ENCODE peak calls at places on chromosomes 2 and 18, in six cellular contexts. O is heart left ventricle; N is neural progenitor cell; H is neuronal stem cell; K is effector memory CD4-positive, alpha-beta T cell; Z is mesendoderm. F is an unnamed sample. For H3K4me1, the result is how much of the 10 kb centered on the place peaks cover.

GRCh38 chr2:230684222-230685164 is 28.1 kb upstream of the CAB39 start:
- DNase-seq in K (no peak), N (no peak), Z (no peak), O (no peak), H (no peak), F (no peak)

GRCh38 chr2:42834161-42834560 is 41.8 kb upstream of the HAAO start:
- DNase-seq in N (no peak), Z (no peak), H (no peak), K (no peak), O (no peak), F (no peak)

GRCh38 chr2:73823916-73824523 is 4.7 kb upstream of the STAMBP start:
- DNase-seq in K (no peak), H (peak), O (no peak), N (peak), Z (peak), F (no peak)

GRCh38 chr18:56139792-56140254 is 498.6 kb downstream of the TXNL1 start:
- DNase-seq in K (no peak), N (no peak), O (peak), H (no peak), Z (no peak), F (no peak)

GRCh38 chr2:102251042-102251848 is 60.1 kb upstream of the IL1RL1 start:
- DNase-seq in H (no peak), O (peak), Z (peak), N (peak), K (peak), F (peak)

GRCh38 chr2:204325468-204325867 is 219.8 kb upstream of the PARD3B start:
- DNase-seq in K (no peak), O (peak), H (peak), Z (peak), N (peak), F (no peak)

GRCh38 chr2:171347158-171347557 is 86.6 kb downstream of the METTL8 start:
- DNase-seq in H (no peak), K (no peak), Z (no peak), N (no peak), O (no peak), F (no peak)

GRCh38 chr18:78602430-78602829 is 377.2 kb upstream of the SALL3 start:
- DNase-seq in O (no peak), K (no peak), N (no peak), H (no peak), Z (no peak), F (no peak)

GRCh38 chr2:9655441-9656269 is 24.9 kb upstream of the YWHAQ start:
- DNase-seq in O (no peak), K (peak), N (no peak), H (no peak), Z (no peak), F (no peak)

GRCh38 chr2:61887684-61888303 is 662 bp downstream of the CCT4 start:
- DNase-seq in K (no peak), O (no peak), N (peak), Z (peak), H (peak), F (no peak)

GRCh38 chr18:273525-273924 is 5.7 kb upstream of the THOC1 start:
- DNase-seq in N (no peak), K (no peak), Z (no peak), O (no peak), H (no peak), F (no peak)

GRCh38 chr2:74587664-74588277 is 33.3 kb downstream of the DOK1 start:
- DNase-seq in N (peak), K (peak), H (peak), O (peak), Z (peak), F (peak)

GRCh38 chr2:150608341-150608740 is 120.9 kb upstream of the RND3 start:
- DNase-seq in Z (no peak), H (no peak), K (no peak), O (no peak), N (no peak), F (no peak)

GRCh38 chr2:8684421-8684884 is 2.6 kb downstream of the ID2 start:
- DNase-seq in O (no peak), Z (peak), K (peak), N (peak), H (peak), F (no peak)

GRCh38 chr18:57550510-57550909 is 36.0 kb downstream of the FECH start:
- DNase-seq in H (no peak), N (peak), Z (no peak), O (no peak), K (no peak), F (no peak)

GRCh38 chr2:158473719-158474392 is 17.1 kb downstream of the PKP4 start:
- DNase-seq in O (no peak), N (peak), H (no peak), Z (peak), K (no peak), F (no peak)

GRCh38 chr2:110852541-110853263 is 120.3 kb downstream of the ACOXL start:
- DNase-seq in H (no peak), N (no peak), K (peak), O (no peak), Z (no peak), F (no peak)

GRCh38 chr2:184444217-184444616 is 154.1 kb upstream of the ZNF804A start:
- DNase-seq in O (no peak), H (no peak), Z (no peak), K (no peak), N (no peak), F (no peak)

GRCh38 chr2:217086038-217086522 is 226.2 kb upstream of the TNP1 start:
- DNase-seq in O (peak), H (no peak), N (no peak), Z (no peak), K (no peak), F (peak)

GRCh38 chr2:108573070-108573469 is 38.8 kb downstream of the LIMS1 start:
- DNase-seq in Z (no peak), H (no peak), O (no peak), K (no peak), N (no peak), F (no peak)

GRCh38 chr18:37494406-37494805 is 71.2 kb downstream of the CELF4 start:
- DNase-seq in H (no peak), K (no peak), O (no peak), N (no peak), Z (no peak), F (no peak)

GRCh38 chr18:37495354-37495753 is 70.2 kb downstream of the CELF4 start:
- DNase-seq in K (no peak), H (no peak), O (no peak), Z (no peak), N (no peak), F (no peak)

GRCh38 chr18:37492952-37493351 is 72.6 kb downstream of the CELF4 start:
- DNase-seq in O (no peak), K (no peak), Z (no peak), H (no peak), N (no peak), F (no peak)

GRCh38 chr18:37491526-37491925 is 74.1 kb downstream of the CELF4 start:
- DNase-seq in N (no peak), Z (no peak), K (no peak), H (no peak), O (no peak), F (no peak)

GRCh38 chr18:37493352-37493935 is 72.2 kb downstream of the CELF4 start:
- DNase-seq in K (no peak), H (no peak), O (no peak), Z (peak), N (no peak), F (no peak)
- H3K4me1 ChIP-seq in K (under half), H (under half), O (under half), Z (under half), N (under half), F (under half)

GRCh38 chr2:15043336-15044058 is 411.0 kb downstream of the LRATD1 start:
- DNase-seq in N (peak), O (no peak), H (no peak), K (no peak), Z (peak), F (no peak)
- H3K4me1 ChIP-seq in N (under half), O (under half), H (under half), K (under half), Z (under half), F (under half)

DNA sequence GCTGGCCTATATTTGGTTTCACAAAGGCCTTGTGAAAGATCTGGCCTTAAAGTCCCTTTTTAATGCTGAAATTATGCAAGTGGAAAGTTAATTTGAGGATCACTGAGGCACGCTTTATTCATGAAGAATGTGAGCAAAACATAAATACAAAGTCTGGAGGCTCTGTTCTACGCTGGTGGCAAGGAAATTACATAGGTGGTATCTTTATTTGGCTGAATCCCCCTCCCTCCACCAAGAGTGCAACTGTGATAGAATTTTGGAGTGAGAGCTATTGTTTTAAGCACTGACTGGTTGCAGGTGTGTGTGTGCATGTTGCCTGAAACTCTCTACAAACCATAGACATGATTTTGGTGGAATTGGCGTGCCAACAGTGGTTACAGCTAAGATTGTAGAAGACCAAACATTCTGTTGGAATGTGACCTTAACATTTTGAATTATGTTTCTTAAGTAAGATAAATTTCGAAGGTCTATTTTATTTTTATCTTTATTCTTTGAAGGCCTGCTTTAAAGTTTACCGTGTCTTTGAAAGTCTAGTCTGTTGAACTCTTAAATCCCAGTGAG is 114.3 kb downstream of the SPTBN1 start:
- DNase-seq in O (no peak), N (no peak), K (no peak), H (no peak), Z (no peak), F (no peak)
- H3K4me1 ChIP-seq in O (half or more), N (under half), K (half or more), H (under half), Z (under half), F (under half)

DNA sequence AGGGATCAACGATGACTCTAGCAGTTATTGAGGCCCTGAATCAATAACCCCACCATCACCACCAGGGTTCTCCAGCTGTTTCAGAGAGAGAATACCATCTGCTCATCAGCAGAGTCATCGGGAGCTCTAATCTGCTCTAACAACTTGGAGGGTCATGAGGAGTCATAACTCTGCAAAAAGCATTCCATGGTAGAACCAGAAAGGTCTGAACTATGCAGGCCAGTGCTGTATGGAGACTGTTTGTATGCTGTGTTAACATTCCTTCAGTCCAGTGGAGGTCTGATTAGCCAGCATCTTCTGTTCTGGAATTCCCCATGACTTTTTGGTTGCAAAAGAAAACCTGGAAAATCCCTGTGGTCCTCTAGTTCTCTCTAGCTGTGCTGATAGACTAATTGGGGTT is 9.4 kb upstream of the ITGB6 start:
- DNase-seq in H (no peak), O (no peak), K (no peak), N (no peak), Z (no peak), F (no peak)
- H3K4me1 ChIP-seq in H (under half), O (under half), K (under half), N (under half), Z (under half), F (under half)

DNA sequence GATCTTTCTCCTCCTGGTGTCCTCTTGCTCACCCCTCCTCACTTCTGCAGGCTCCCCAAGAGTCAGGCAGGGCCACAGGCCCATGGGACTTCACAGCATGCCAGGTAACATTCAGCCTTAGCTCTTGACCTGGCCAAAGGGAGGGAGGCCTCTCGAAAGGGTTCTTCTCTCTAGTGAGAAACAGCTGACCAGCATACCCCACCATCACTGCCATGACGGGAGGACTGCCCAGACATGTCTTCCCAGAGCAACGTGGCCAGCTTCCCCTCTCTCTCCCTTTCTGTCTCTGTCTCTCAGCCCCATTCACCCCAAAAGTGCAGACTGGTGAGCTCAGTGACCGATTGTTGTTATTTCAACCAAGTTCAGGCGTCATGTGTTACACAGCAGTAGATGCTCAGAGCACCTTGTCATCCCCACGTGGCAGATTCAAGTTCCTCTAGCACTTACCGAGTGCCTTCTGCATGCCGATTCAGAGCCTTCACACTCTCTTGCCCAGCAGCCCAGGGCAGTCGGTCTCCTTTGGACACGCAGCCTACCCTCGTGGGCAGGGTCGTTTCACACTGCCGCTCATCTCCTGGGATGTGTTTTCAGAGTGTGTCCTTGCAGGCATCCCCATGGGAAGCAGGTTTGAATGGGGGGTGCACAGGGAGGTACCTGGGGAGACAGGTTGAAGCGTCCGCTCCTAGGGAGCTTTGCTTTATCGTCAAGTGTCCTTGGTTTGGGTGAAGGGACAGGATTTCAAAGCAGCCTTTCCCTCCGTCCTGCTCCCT is 259.9 kb downstream of the NDUFA10 start:
- DNase-seq in N (no peak), H (no peak), K (no peak), Z (no peak), O (no peak), F (peak)
- H3K4me1 ChIP-seq in N (under half), H (under half), K (under half), Z (under half), O (under half), F (under half)

DNA sequence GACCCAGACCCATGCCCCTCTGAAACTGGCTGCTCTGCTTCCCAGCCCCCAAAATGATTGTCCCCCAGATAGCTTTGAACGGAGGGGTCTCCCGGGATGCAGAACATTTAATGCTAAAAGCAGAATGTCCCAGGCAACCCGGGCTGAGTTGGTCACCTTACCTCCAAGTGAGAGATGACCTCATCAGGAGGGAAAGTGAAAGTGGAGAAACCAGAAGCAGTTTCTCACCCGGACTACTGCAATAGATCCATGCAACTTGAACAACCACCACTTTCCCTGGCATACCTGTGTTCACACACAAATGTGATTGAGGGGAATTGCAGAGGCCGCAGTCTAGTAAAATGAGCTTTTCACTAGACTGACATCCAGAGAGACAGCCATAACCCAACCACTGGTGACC is 75.3 kb upstream of the NPAS2 start:
- DNase-seq in O (no peak), N (no peak), Z (peak), H (no peak), K (no peak), F (no peak)
- H3K4me1 ChIP-seq in O (under half), N (under half), Z (under half), H (under half), K (under half), F (under half)

GRCh38 chr18:77086034-77086433 is 46.5 kb downstream of the MBP start:
- DNase-seq in K (no peak), O (no peak), N (no peak), H (no peak), Z (no peak), F (no peak)
- H3K4me1 ChIP-seq in K (under half), O (half or more), N (under half), H (under half), Z (under half), F (under half)

DNA sequence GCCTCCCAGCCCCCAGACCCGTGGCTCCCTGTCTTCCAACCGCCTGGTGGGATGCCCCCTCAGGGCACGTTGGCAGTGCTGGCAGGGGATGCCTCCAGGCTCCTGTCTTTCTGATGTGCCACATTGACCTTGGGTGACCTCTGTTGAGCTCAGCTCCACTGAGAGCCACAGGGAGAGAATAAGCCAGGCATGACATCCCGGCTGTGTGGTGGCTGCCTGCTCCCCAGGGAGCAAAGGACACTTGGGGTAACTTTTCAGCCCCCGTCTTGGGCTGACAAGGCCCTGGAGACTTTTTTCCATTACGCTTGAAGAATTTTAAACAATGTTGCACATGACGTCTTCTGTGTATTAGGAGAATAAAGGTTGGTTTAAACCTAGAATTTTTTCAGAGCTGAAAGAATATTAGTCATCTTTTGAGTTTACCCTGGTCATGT is 246.0 kb downstream of the TSN start:
- DNase-seq in K (no peak), H (no peak), Z (no peak), O (no peak), N (no peak), F (no peak)
- H3K4me1 ChIP-seq in K (under half), H (under half), Z (under half), O (under half), N (under half), F (under half)